ENCODE peak calls at places on chromosomes 12 and 14, in eight cellular contexts. D is fibroblast of lung; X is choroid plexus epithelial cell; Q is CD8-positive, alpha-beta T cell; L is LNCaP clone FGC; V is CD4-positive, CD25-positive, alpha-beta regulatory T cell; C is endothelial cell of umbilical vein; M is GM06990. J is an unnamed sample.

GRCh38 chr14:75323571-75323970 is 44.9 kb downstream of the FOS start:
- DNase-seq in M (no peak), X (no peak), L (no peak), D (peak; percentile 15), V (no peak), Q (no peak), C (no peak), J (peak; percentile 49)

GRCh38 chr12:1533602-1534304 is 60.6 kb downstream of the FBXL14 start:
- DNase-seq in L (no peak), D (peak; percentile 92), Q (peak; percentile 63), C (no peak), V (peak; percentile 34), M (peak; percentile 81), X (peak; percentile 30), J (peak; percentile 39)

GRCh38 chr12:82097438-82097837 is 260.7 kb downstream of the CCDC59 start:
- DNase-seq in D (no peak), Q (no peak), C (no peak), V (no peak), M (no peak), X (no peak), L (no peak), J (no peak)

GRCh38 chr12:70543444-70543843 is 93.8 kb downstream of the PTPRB start:
- DNase-seq in Q (no peak), L (no peak), C (peak; percentile 92), X (peak; percentile 98), D (peak; percentile 93), M (no peak), V (no peak), J (peak; percentile 77)

GRCh38 chr12:3133410-3133793 is 56.2 kb downstream of the TSPAN9 start:
- DNase-seq in D (no peak), M (no peak), X (no peak), C (no peak), Q (no peak), V (no peak), L (no peak), J (no peak)

GRCh38 chr14:70268760-70269159 is 80.0 kb upstream of the SLC8A3 start:
- DNase-seq in Q (no peak), V (no peak), X (no peak), D (no peak), M (no peak), C (no peak), L (no peak), J (no peak)

GRCh38 chr14:106622200-106622745 is 1095.9 kb downstream of the TMEM121 start:
- DNase-seq in L (no peak), Q (peak; percentile 59), C (no peak), D (no peak), V (no peak), M (no peak), X (no peak), J (no peak)

GRCh38 chr14:93303659-93304058 is 29.2 kb downstream of the BTBD7 start:
- DNase-seq in X (no peak), C (no peak), D (no peak), Q (no peak), M (no peak), L (no peak), V (no peak), J (no peak)

GRCh38 chr12:32947203-32947795 is 50.7 kb upstream of the PKP2 start:
- DNase-seq in C (no peak), M (no peak), Q (no peak), D (no peak), V (no peak), X (peak; percentile 62), L (peak; percentile 23), J (no peak)

GRCh38 chr14:99731536-99732435 is 47.7 kb downstream of the CYP46A1 start:
- DNase-seq in Q (no peak), D (no peak), M (no peak), L (no peak), C (no peak), X (no peak), V (no peak), J (no peak)

GRCh38 chr14:30621354-30621953 is 665 bp upstream of the SCFD1 start:
- DNase-seq in M (peak; percentile 20), D (peak; percentile 29), C (no peak), L (no peak), Q (no peak), X (peak; percentile 39), V (peak; percentile 16), J (peak; percentile 47)

GRCh38 chr12:52506858-52507715 is 13.1 kb downstream of the KRT5 start:
- DNase-seq in X (peak; percentile 96), Q (no peak), M (no peak), C (peak; percentile 24), V (no peak), D (peak; percentile 89), L (peak; percentile 10), J (peak; percentile 77)

GRCh38 chr12:76144253-76144564 is 59.7 kb upstream of the NAP1L1 start:
- DNase-seq in Q (no peak), M (no peak), X (peak; percentile 80), V (peak; percentile 25), C (peak; percentile 76), D (peak; percentile 38), L (no peak), J (peak; percentile 42)

DNA sequence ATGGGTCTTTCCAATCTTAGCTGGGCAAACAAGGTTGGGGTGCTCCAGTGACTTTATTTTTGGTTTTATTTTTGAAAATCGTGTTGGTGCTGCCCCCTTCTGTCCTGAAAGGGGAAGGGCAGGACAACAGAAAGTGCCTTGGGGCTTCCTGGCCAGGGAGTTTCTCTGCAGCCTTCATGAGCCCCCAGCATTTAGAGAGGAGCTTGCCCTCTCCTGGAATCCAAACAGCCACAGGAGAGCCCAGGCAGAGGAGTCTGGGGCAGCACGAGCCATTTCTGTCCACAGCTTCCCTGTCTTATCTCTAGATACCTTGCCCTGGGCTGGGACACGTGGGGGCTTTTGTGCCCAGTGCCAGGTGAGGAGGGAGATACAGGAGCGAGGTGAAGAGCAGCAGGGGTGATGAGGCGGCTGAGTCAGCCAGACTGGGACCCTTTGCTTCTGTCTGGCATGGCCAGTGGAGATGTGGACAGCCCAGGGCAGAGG is 4.4 kb upstream of the C1RL start:
- DNase-seq in L (no peak), M (no peak), V (peak; percentile 65), Q (peak; percentile 66), D (no peak), C (peak; percentile 43), X (peak; percentile 64), J (peak; percentile 73)
- H3K4me3 ChIP-seq in L (no peak overlapping the region), M (no peak overlapping the region), V (no peak overlapping the region), Q (no peak overlapping the region), D (no peak overlapping the region), C (no peak overlapping the region), X (no peak overlapping the region), J (no peak overlapping the region)

DNA sequence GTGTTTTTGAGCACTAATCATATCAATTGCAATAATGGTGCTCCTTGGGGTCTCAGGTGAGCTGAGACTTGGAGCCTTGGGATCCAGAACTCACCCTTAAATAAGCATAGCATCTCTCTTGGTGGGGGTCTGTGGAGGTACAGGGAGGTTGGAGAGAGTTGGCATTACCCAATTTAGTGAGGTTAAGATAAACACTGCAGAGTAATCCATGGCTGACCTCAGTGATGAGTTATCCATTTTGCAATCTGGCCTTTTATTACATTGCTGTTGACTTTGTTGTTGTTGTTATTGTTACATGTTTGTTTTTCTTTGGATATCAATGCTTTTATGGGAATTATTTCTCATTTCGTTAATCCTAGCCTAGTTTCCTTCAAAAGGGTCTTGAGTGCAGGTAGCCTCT is 373.3 kb downstream of the NRXN3 start:
- DNase-seq in Q (no peak), X (no peak), L (no peak), D (no peak), M (no peak), C (no peak), V (no peak), J (no peak)
- H3K4me3 ChIP-seq in Q (no peak overlapping the region), X (no peak overlapping the region), L (no peak overlapping the region), D (no peak overlapping the region), M (no peak overlapping the region), C (no peak overlapping the region), V (no peak overlapping the region), J (no peak overlapping the region)

DNA sequence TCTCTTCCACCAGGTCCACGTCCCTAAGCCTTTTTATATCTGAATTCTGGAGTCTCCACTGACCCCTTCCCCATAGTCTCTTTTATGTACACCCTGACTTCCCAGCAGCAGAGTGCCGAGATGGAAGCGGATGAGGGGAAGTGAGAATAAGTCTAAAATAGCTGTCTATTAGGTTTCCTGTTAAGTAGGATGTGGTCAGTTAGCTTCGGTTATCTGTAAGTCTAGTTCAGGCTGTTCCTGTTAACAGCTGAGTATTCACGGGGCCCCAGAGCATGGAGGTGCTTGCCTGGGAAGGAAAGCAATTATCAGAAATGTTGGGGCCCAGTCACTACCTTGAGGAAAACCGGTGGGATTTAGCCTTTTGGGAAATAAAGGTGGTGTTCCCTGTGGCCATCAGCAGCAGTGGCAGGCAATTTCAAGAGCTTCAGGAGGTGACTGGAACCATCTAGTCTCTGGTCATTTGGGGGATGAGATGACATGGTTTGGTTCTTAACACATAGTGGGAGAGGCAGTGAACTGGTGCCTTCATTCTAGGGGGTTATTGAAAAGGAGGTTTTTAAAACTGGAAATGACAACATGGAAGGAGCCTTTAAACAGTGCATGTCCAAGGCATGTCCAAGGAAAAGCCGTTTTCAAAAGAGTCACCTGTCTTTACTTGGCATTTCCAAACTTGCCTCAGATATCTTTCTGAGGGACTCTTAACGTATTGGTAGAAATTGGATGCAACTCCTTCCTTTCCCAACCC is 21.8 kb downstream of the CHST11 start:
- DNase-seq in Q (peak; percentile 64), L (no peak), X (peak; percentile 53), C (peak; percentile 39), D (peak; percentile 38), M (peak; percentile 61), V (peak; percentile 58), J (no peak)
- H3K4me3 ChIP-seq in Q (peak overlapping the region; percentile 43), L (no peak overlapping the region), X (no peak overlapping the region), C (peak overlapping the region; percentile 23), D (no peak overlapping the region), M (peak overlapping the region; percentile 57), V (peak overlapping the region; percentile 81), J (no peak overlapping the region)

DNA sequence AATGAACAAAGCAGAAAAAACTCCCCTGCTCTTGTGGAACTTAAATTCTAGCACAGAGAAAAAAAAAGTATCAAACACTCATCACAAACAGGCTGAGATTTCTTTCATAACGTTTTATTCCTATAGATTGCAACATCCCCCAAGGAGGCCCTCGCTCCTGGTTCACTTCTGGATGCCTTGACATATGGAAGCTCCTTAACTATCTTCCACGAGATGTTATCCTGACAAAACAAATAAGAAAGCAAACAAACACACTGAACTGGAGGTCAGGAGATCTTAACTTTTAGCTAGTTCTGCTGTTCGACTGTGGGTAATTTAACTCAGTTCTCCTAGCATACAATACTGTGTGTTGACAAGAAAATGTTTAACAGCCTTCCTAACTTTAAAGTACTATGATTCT is 104.8 kb downstream of the ETV6 start:
- DNase-seq in X (no peak), L (peak; percentile 62), D (no peak), Q (no peak), V (no peak), M (no peak), C (no peak), J (no peak)
- H3K4me3 ChIP-seq in X (no peak overlapping the region), L (no peak overlapping the region), D (no peak overlapping the region), Q (no peak overlapping the region), V (no peak overlapping the region), M (no peak overlapping the region), C (no peak overlapping the region), J (no peak overlapping the region)

GRCh38 chr12:109534456-109534855 is 38.8 kb downstream of the MMAB start:
- DNase-seq in D (no peak), L (no peak), V (no peak), M (no peak), C (no peak), Q (no peak), X (no peak), J (no peak)
- H3K4me3 ChIP-seq in D (no peak overlapping the region), L (no peak overlapping the region), V (no peak overlapping the region), M (no peak overlapping the region), C (no peak overlapping the region), Q (no peak overlapping the region), X (no peak overlapping the region), J (no peak overlapping the region)